ENCODE peak calls at places on chromosomes 5 and 9, in seven cellular contexts. N is left lung; P is lower lobe of right lung; U is uterus; I is CD8-positive, alpha-beta T cell; C is Calu3; T is heart right ventricle. L is an unnamed sample.

GRCh38 chr9:130539473-130540223 is 39.7 kb upstream of the FUBP3 start:
- DNase-seq in N (no peak), P (no peak), U (peak; percentile 41), I (no peak), C (peak; percentile 31), T (no peak), L (no peak)

GRCh38 chr5:5752844-5753243 is 330.4 kb downstream of the ICE1 start:
- DNase-seq in N (no peak), P (no peak), U (no peak), I (no peak), C (no peak), T (no peak), L (no peak)

GRCh38 chr9:93451762-93452709 is 551 bp downstream of the FAM120A start:
- DNase-seq in N (peak; percentile 67), P (peak; percentile 77), U (peak; percentile 44), I (peak; percentile 39), C (peak; percentile 20), T (peak; percentile 57), L (no peak)

GRCh38 chr9:37583522-37584121 is 7.4 kb upstream of the FBXO10 start:
- DNase-seq in N (no peak), P (no peak), U (no peak), I (no peak), C (no peak), T (no peak), L (no peak)

GRCh38 chr5:143041-143440 is 48.3 kb upstream of the LRRC14B start:
- DNase-seq in N (no peak), P (no peak), U (no peak), I (no peak), C (no peak), T (no peak), L (no peak)

GRCh38 chr9:26477963-26478362 is 414.6 kb downstream of the CAAP1 start:
- DNase-seq in N (no peak), P (no peak), U (no peak), I (no peak), C (no peak), T (no peak), L (no peak)

GRCh38 chr5:32542216-32543059 is 42.9 kb upstream of the SUB1 start:
- DNase-seq in N (no peak), P (no peak), U (no peak), I (no peak), C (no peak), T (no peak), L (no peak)

GRCh38 chr9:38713426-38713825 is 6.5 kb downstream of the FAM240B start:
- DNase-seq in N (no peak), P (no peak), U (no peak), I (no peak), C (no peak), T (no peak), L (peak; percentile 78)

GRCh38 chr9:23648651-23649050 is 177.4 kb downstream of the ELAVL2 start:
- DNase-seq in N (no peak), P (no peak), U (no peak), I (no peak), C (no peak), T (no peak), L (no peak)

GRCh38 chr9:88949425-88949824 is 41.8 kb upstream of the S1PR3 start:
- DNase-seq in N (no peak), P (no peak), U (peak; percentile 73), I (no peak), C (no peak), T (peak; percentile 44), L (no peak)

GRCh38 chr9:101027246-101027645 is 1.3 kb upstream of the PLPPR1 start:
- DNase-seq in N (no peak), P (no peak), U (no peak), I (no peak), C (no peak), T (no peak), L (no peak)

GRCh38 chr9:101030022-101030391 is 1.5 kb downstream of the PLPPR1 start:
- DNase-seq in N (no peak), P (no peak), U (no peak), I (no peak), C (no peak), T (no peak), L (no peak)

GRCh38 chr9:101027733-101028345 is 688 bp upstream of the PLPPR1 start:
- DNase-seq in N (no peak), P (no peak), U (no peak), I (no peak), C (no peak), T (no peak), L (no peak)

GRCh38 chr9:101029300-101030021 is 934 bp downstream of the PLPPR1 start:
- DNase-seq in N (no peak), P (no peak), U (no peak), I (no peak), C (no peak), T (no peak), L (no peak)

DNA sequence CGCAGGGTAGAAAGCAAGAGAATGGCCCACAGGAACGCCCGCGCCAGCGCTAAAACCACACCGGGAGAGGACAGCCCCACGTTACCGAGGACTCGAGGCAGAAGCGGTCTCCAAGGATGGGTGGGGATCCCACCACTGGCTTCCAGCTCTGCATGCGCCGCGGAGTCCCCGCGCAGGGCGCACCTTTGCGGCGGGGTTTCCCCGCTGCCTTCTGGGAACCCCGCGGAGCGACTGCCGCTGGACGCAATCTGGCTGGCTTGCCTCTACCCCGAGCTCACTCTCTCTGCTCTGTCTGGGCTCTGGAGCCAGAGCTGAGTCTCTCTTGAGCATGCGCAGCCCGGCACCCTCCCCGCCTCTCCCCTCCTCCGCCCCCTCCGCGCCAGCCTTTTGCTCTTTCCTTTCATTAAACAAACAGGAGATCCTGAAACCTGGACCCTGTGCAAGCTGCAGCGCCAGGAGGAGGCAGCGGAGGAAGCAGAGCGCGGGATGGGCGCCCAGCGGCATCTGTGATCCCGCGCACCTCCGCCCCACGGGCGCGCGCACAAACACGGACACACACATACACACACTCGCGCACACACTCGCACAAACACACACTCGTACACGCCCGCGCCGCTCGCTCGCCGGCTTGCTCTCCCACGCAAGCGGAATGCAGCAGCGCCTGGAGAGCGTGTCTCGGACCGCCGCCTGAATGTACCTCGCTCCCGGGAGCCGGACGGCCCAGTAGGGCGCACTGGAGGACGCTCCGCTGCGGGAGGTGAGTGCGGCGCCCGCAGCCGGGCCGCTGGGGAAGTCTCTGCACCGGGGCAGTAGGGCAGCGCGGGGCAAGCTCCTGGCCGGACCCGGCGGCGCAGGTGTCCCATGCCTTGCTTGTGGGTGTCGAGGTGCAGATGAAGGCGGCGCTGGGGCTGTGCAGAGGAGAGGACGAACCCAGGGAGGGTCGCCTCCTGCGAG is at the start of gene PLPPR1:
- DNase-seq in N (peak; percentile 76), P (peak; percentile 77), U (no peak), I (no peak), C (peak; percentile 61), T (peak; percentile 16), L (no peak)
- TF ChIP-seq CTCF in N (no peak), P (no peak), U (no peak), I (no peak), C (no peak), T (no peak), L (no peak)

GRCh38 chr5:125228358-125228757 is 481.9 kb upstream of the ZNF608 start:
- DNase-seq in N (no peak), P (no peak), U (no peak), I (no peak), C (no peak), T (no peak), L (no peak)
- TF ChIP-seq CTCF in N (no peak), P (no peak), U (no peak), I (no peak), C (no peak), T (no peak), L (no peak)

GRCh38 chr9:136981588-136982231 is 1.1 kb upstream of the LCNL1 start:
- DNase-seq in N (no peak), P (no peak), U (peak; percentile 46), I (peak; percentile 16), C (no peak), T (peak; percentile 78), L (no peak)
- TF ChIP-seq CTCF in N (no peak), P (no peak), U (no peak), I (no peak), C (no peak), T (no peak), L (no peak)

GRCh38 chr9:109248133-109248581 is 72.7 kb downstream of the EPB41L4B start:
- DNase-seq in N (no peak), P (no peak), U (no peak), I (no peak), C (no peak), T (no peak), L (no peak)
- TF ChIP-seq CTCF in N (no peak), P (no peak), U (no peak), I (no peak), C (no peak), T (no peak), L (peak; percentile 28)

DNA sequence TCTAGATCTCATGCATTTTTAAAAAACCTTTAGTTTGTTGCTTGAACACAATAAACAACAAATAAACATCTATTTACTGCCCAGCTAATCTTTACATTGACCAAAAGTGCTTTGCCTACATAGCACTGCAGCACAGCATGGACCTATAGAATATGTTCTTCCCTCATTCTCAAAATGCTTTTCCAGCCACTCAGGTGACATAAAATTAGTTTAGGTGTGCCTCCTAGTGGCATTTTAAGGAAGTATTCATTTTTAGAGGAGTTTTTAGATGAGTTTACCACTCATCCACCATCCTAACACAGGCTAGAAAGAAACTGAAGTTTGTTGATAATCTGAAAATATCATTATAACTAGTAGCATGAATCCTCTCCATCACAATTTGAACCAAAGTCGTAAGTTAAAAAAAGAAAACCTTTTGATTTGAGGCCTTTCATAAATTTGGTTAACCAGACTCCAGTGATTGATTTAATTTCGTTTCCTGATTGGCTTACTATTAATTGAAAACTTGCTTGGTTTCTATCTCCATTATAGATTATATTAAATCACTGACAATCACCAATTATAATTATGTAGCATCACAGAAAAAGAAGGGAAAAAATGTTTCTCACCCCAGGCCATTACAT is 12.6 kb downstream of the PLGRKT start:
- DNase-seq in N (no peak), P (no peak), U (no peak), I (no peak), C (no peak), T (no peak), L (no peak)
- TF ChIP-seq CTCF in N (peak; percentile 40), P (peak; percentile 53), U (peak; percentile 26), I (peak; percentile 88), C (peak; percentile 38), T (peak; percentile 46), L (peak; percentile 31)

L was measured in BJ.